ENCODE peak calls at places on chromosomes 1 and 21, in seven cellular contexts. One of them, this sample, is unnamed.
A peak's percentile ranks its signal among the peaks of the same experiment; 100 is the strongest.

GRCh38 chr1:10074059-10074854 is 41.5 kb downstream of the UBE4B start:
- DNase-seq in stimulated activated CD8-positive, alpha-beta memory T cell treated with anti-CD3 and anti-CD28 coated beads, Interleukin-2, amount 100 ng/mL, for 1 hour: peak; percentile 20
- DNase-seq in stimulated activated CD4-positive, alpha-beta T cell treated with anti-CD3 and anti-CD28 coated beads, Interleukin-4, amount 100 ng/mL, for 24 hours: peak; percentile 71
- DNase-seq in PC-3: peak; percentile 87
- DNase-seq in NCI-H2227 treated with DMSO at 0.1 percent for 48 hours: no peak
- DNase-seq in M059J: peak; percentile 97
- DNase-seq in ovary: peak; percentile 39
- DNase-seq in this sample: no peak

GRCh38 chr1:68384321-68384813 is 65.4 kb downstream of the RPE65 start:
- DNase-seq in M059J: peak; percentile 100
- DNase-seq in stimulated activated CD8-positive, alpha-beta memory T cell treated with anti-CD3 and anti-CD28 coated beads, Interleukin-2, amount 100 ng/mL, for 1 hour: no peak
- DNase-seq in stimulated activated CD4-positive, alpha-beta T cell treated with anti-CD3 and anti-CD28 coated beads, Interleukin-4, amount 100 ng/mL, for 24 hours: no peak
- DNase-seq in ovary: no peak
- DNase-seq in NCI-H2227 treated with DMSO at 0.1 percent for 48 hours: peak; percentile 13
- DNase-seq in PC-3: peak; percentile 98
- DNase-seq in this sample: peak; percentile 30

GRCh38 chr1:11615109-11615508 is 39.1 kb downstream of the FBXO2 start:
- DNase-seq in stimulated activated CD4-positive, alpha-beta T cell treated with anti-CD3 and anti-CD28 coated beads, Interleukin-4, amount 100 ng/mL, for 24 hours: no peak
- DNase-seq in NCI-H2227 treated with DMSO at 0.1 percent for 48 hours: no peak
- DNase-seq in PC-3: no peak
- DNase-seq in M059J: no peak
- DNase-seq in stimulated activated CD8-positive, alpha-beta memory T cell treated with anti-CD3 and anti-CD28 coated beads, Interleukin-2, amount 100 ng/mL, for 1 hour: no peak
- DNase-seq in ovary: no peak
- DNase-seq in this sample: no peak

GRCh38 chr1:55131801-55132200 is 83.4 kb downstream of the USP24 start:
- DNase-seq in stimulated activated CD8-positive, alpha-beta memory T cell treated with anti-CD3 and anti-CD28 coated beads, Interleukin-2, amount 100 ng/mL, for 1 hour: no peak
- DNase-seq in stimulated activated CD4-positive, alpha-beta T cell treated with anti-CD3 and anti-CD28 coated beads, Interleukin-4, amount 100 ng/mL, for 24 hours: no peak
- DNase-seq in ovary: no peak
- DNase-seq in NCI-H2227 treated with DMSO at 0.1 percent for 48 hours: no peak
- DNase-seq in M059J: peak; percentile 89
- DNase-seq in PC-3: peak; percentile 49
- DNase-seq in this sample: no peak

GRCh38 chr1:70072239-70072751 is 133.1 kb downstream of the LRRC40 start:
- DNase-seq in stimulated activated CD4-positive, alpha-beta T cell treated with anti-CD3 and anti-CD28 coated beads, Interleukin-4, amount 100 ng/mL, for 24 hours: no peak
- DNase-seq in PC-3: no peak
- DNase-seq in stimulated activated CD8-positive, alpha-beta memory T cell treated with anti-CD3 and anti-CD28 coated beads, Interleukin-2, amount 100 ng/mL, for 1 hour: no peak
- DNase-seq in ovary: no peak
- DNase-seq in M059J: no peak
- DNase-seq in NCI-H2227 treated with DMSO at 0.1 percent for 48 hours: no peak
- DNase-seq in this sample: no peak

GRCh38 chr1:118101445-118101844 is 83.6 kb downstream of the SPAG17 start:
- DNase-seq in stimulated activated CD8-positive, alpha-beta memory T cell treated with anti-CD3 and anti-CD28 coated beads, Interleukin-2, amount 100 ng/mL, for 1 hour: no peak
- DNase-seq in M059J: peak; percentile 93
- DNase-seq in NCI-H2227 treated with DMSO at 0.1 percent for 48 hours: no peak
- DNase-seq in ovary: no peak
- DNase-seq in PC-3: peak; percentile 73
- DNase-seq in stimulated activated CD4-positive, alpha-beta T cell treated with anti-CD3 and anti-CD28 coated beads, Interleukin-4, amount 100 ng/mL, for 24 hours: no peak
- DNase-seq in this sample: no peak

GRCh38 chr1:92486251-92487077 is at the start of gene GFI1:
- DNase-seq in stimulated activated CD4-positive, alpha-beta T cell treated with anti-CD3 and anti-CD28 coated beads, Interleukin-4, amount 100 ng/mL, for 24 hours: peak; percentile 77
- DNase-seq in PC-3: no peak
- DNase-seq in M059J: peak; percentile 57
- DNase-seq in stimulated activated CD8-positive, alpha-beta memory T cell treated with anti-CD3 and anti-CD28 coated beads, Interleukin-2, amount 100 ng/mL, for 1 hour: peak; percentile 29
- DNase-seq in NCI-H2227 treated with DMSO at 0.1 percent for 48 hours: no peak
- DNase-seq in ovary: no peak
- DNase-seq in this sample: no peak

GRCh38 chr1:19045898-19046889 is 89.7 kb upstream of the IFFO2 start:
- DNase-seq in ovary: no peak
- DNase-seq in PC-3: no peak
- DNase-seq in NCI-H2227 treated with DMSO at 0.1 percent for 48 hours: no peak
- DNase-seq in M059J: peak; percentile 42
- DNase-seq in stimulated activated CD8-positive, alpha-beta memory T cell treated with anti-CD3 and anti-CD28 coated beads, Interleukin-2, amount 100 ng/mL, for 1 hour: no peak
- DNase-seq in stimulated activated CD4-positive, alpha-beta T cell treated with anti-CD3 and anti-CD28 coated beads, Interleukin-4, amount 100 ng/mL, for 24 hours: no peak
- DNase-seq in this sample: no peak

GRCh38 chr1:35876988-35877387 is 6.0 kb upstream of the AGO1 start:
- DNase-seq in stimulated activated CD8-positive, alpha-beta memory T cell treated with anti-CD3 and anti-CD28 coated beads, Interleukin-2, amount 100 ng/mL, for 1 hour: no peak
- DNase-seq in M059J: peak; percentile 27
- DNase-seq in NCI-H2227 treated with DMSO at 0.1 percent for 48 hours: no peak
- DNase-seq in PC-3: peak; percentile 40
- DNase-seq in ovary: no peak
- DNase-seq in stimulated activated CD4-positive, alpha-beta T cell treated with anti-CD3 and anti-CD28 coated beads, Interleukin-4, amount 100 ng/mL, for 24 hours: no peak
- DNase-seq in this sample: no peak

GRCh38 chr1:181551249-181551648 is 67.9 kb downstream of the CACNA1E start:
- DNase-seq in ovary: no peak
- DNase-seq in stimulated activated CD8-positive, alpha-beta memory T cell treated with anti-CD3 and anti-CD28 coated beads, Interleukin-2, amount 100 ng/mL, for 1 hour: no peak
- DNase-seq in stimulated activated CD4-positive, alpha-beta T cell treated with anti-CD3 and anti-CD28 coated beads, Interleukin-4, amount 100 ng/mL, for 24 hours: no peak
- DNase-seq in M059J: no peak
- DNase-seq in PC-3: no peak
- DNase-seq in NCI-H2227 treated with DMSO at 0.1 percent for 48 hours: peak; percentile 80
- DNase-seq in this sample: no peak

GRCh38 chr1:208127791-208128408 is 116.3 kb downstream of the PLXNA2 start:
- DNase-seq in PC-3: no peak
- DNase-seq in M059J: no peak
- DNase-seq in NCI-H2227 treated with DMSO at 0.1 percent for 48 hours: peak; percentile 47
- DNase-seq in ovary: no peak
- DNase-seq in stimulated activated CD8-positive, alpha-beta memory T cell treated with anti-CD3 and anti-CD28 coated beads, Interleukin-2, amount 100 ng/mL, for 1 hour: no peak
- DNase-seq in stimulated activated CD4-positive, alpha-beta T cell treated with anti-CD3 and anti-CD28 coated beads, Interleukin-4, amount 100 ng/mL, for 24 hours: no peak
- DNase-seq in this sample: no peak

GRCh38 chr1:16956775-16957174 is 23.6 kb downstream of the MFAP2 start:
- DNase-seq in M059J: no peak
- DNase-seq in stimulated activated CD4-positive, alpha-beta T cell treated with anti-CD3 and anti-CD28 coated beads, Interleukin-4, amount 100 ng/mL, for 24 hours: no peak
- DNase-seq in PC-3: no peak
- DNase-seq in stimulated activated CD8-positive, alpha-beta memory T cell treated with anti-CD3 and anti-CD28 coated beads, Interleukin-2, amount 100 ng/mL, for 1 hour: no peak
- DNase-seq in NCI-H2227 treated with DMSO at 0.1 percent for 48 hours: no peak
- DNase-seq in ovary: no peak
- DNase-seq in this sample: no peak

GRCh38 chr21:16194851-16195251 is 465.1 kb downstream of the USP25 start:
- DNase-seq in ovary: no peak
- DNase-seq in M059J: peak; percentile 54
- DNase-seq in stimulated activated CD4-positive, alpha-beta T cell treated with anti-CD3 and anti-CD28 coated beads, Interleukin-4, amount 100 ng/mL, for 24 hours: no peak
- DNase-seq in stimulated activated CD8-positive, alpha-beta memory T cell treated with anti-CD3 and anti-CD28 coated beads, Interleukin-2, amount 100 ng/mL, for 1 hour: no peak
- DNase-seq in PC-3: no peak
- DNase-seq in NCI-H2227 treated with DMSO at 0.1 percent for 48 hours: no peak
- DNase-seq in this sample: no peak

This sample was measured in gastrocnemius medialis.